ENCODE peak calls at places on chromosomes 5 and 9, in ten cellular contexts. O, J, P, Z, X, Y, U, S, V and L are unnamed samples.

GRCh38 chr5:139710370-139711066 is 62.4 kb downstream of the CXXC5 start:
- DNase-seq in J (no peak), U (peak), X (no peak), Y (no peak), S (peak), Z (peak), O (peak), V (no peak), P (no peak), L (no peak)

GRCh38 chr9:29439961-29440360 is 1866.7 kb upstream of the C9orf72 start:
- DNase-seq in S (no peak), J (no peak), V (no peak), O (no peak), U (no peak), Z (no peak), P (no peak), Y (no peak), X (no peak), L (no peak)

GRCh38 chr9:115018547-115019435 is 88.4 kb upstream of the TNFSF8 start:
- DNase-seq in S (peak), P (no peak), O (no peak), V (no peak), Y (no peak), Z (no peak), X (no peak), J (no peak), U (no peak), L (peak)

GRCh38 chr9:134335095-134335489 is 8.8 kb downstream of the RXRA start:
- DNase-seq in Y (no peak), O (no peak), U (no peak), J (no peak), V (no peak), P (no peak), Z (no peak), X (no peak), S (no peak), L (no peak)

GRCh38 chr9:124574944-124575343 is 67.7 kb upstream of the NR5A1 start:
- DNase-seq in U (no peak), V (no peak), Z (no peak), Y (no peak), X (no peak), O (no peak), J (no peak), P (peak), S (no peak), L (peak)

GRCh38 chr9:1709347-1709746 is 305.8 kb upstream of the SMARCA2 start:
- DNase-seq in P (peak), U (no peak), X (peak), Z (no peak), O (no peak), V (no peak), Y (no peak), J (no peak), S (no peak), L (no peak)

GRCh38 chr5:1511037-1511436 is 12.7 kb downstream of the LPCAT1 start:
- DNase-seq in J (peak), S (no peak), O (peak), X (no peak), P (no peak), Z (no peak), V (no peak), U (peak), Y (no peak), L (no peak)

GRCh38 chr5:36090033-36090432 is 23.4 kb upstream of the UGT3A2 start:
- DNase-seq in Z (no peak), X (peak), Y (peak), P (peak), S (peak), U (peak), V (peak), O (no peak), J (no peak), L (peak)

GRCh38 chr5:156147251-156147947 is 179.6 kb upstream of the SGCD start:
- DNase-seq in O (no peak), V (no peak), X (no peak), S (peak), Z (no peak), P (peak), J (no peak), Y (no peak), U (no peak), L (peak)

GRCh38 chr5:137176609-137177008 is 322.5 kb downstream of the SPOCK1 start:
- DNase-seq in P (no peak), S (no peak), V (no peak), O (no peak), Z (no peak), J (no peak), X (no peak), U (no peak), Y (no peak), L (no peak)

GRCh38 chr5:133753856-133754255 is 141.5 kb upstream of the FSTL4 start:
- DNase-seq in X (no peak), Y (no peak), O (no peak), S (no peak), Z (no peak), J (no peak), V (no peak), U (no peak), P (no peak), L (no peak)

GRCh38 chr5:61498121-61498520 is 166.1 kb downstream of the ZSWIM6 start:
- DNase-seq in J (no peak), P (no peak), U (no peak), O (no peak), S (no peak), V (no peak), Y (no peak), Z (no peak), X (no peak), L (no peak)

GRCh38 chr9:101455656-101456235 is 20.2 kb upstream of the ALDOB start:
- DNase-seq in Z (no peak), J (no peak), U (no peak), O (no peak), V (no peak), Y (no peak), X (no peak), S (peak), P (no peak), L (peak)

GRCh38 chr9:137169764-137170460 is at the start of gene LRRC26:
- DNase-seq in O (no peak), J (no peak), X (no peak), U (no peak), P (no peak), Y (no peak), V (no peak), Z (no peak), S (no peak), L (no peak)

GRCh38 chr5:139178582-139178917 is 19.6 kb downstream of the SIL1 start:
- DNase-seq in X (no peak), Z (no peak), Y (no peak), J (no peak), V (no peak), S (no peak), U (no peak), P (no peak), O (no peak), L (no peak)

GRCh38 chr5:149271195-149271716 is 403 bp upstream of the AFAP1L1 start:
- DNase-seq in J (peak), X (no peak), S (no peak), Y (no peak), V (no peak), U (peak), P (peak), O (peak), Z (no peak), L (no peak)

GRCh38 chr5:11785771-11786342 is 118.4 kb downstream of the CTNND2 start:
- DNase-seq in Z (no peak), O (no peak), S (no peak), J (no peak), U (no peak), Y (no peak), P (no peak), X (no peak), V (no peak), L (no peak)

GRCh38 chr5:36373527-36374086 is 71.9 kb upstream of the RANBP3L start:
- DNase-seq in O (peak), V (peak), S (peak), Z (no peak), J (no peak), X (peak), U (no peak), P (peak), Y (no peak), L (no peak)

GRCh38 chr5:107941036-107941435 is 270.3 kb upstream of the EFNA5 start:
- DNase-seq in U (no peak), Z (no peak), Y (no peak), S (no peak), P (no peak), V (no peak), J (no peak), X (no peak), O (no peak), L (no peak)

GRCh38 chr5:41695920-41696582 is 174.2 kb downstream of the OXCT1 start:
- DNase-seq in Z (no peak), Y (no peak), O (no peak), J (no peak), U (peak), S (no peak), P (peak), V (peak), X (no peak), L (no peak)

GRCh38 chr9:95507456-95508241 is 9.1 kb downstream of the PTCH1 start:
- DNase-seq in X (peak), V (peak), O (peak), P (peak), U (peak), Y (no peak), J (no peak), S (peak), Z (no peak), L (no peak)

GRCh38 chr5:29122306-29122705 is 2071.2 kb upstream of the CDH6 start:
- DNase-seq in S (no peak), P (no peak), J (no peak), V (no peak), Z (no peak), Y (no peak), O (no peak), X (no peak), U (no peak), L (no peak)

GRCh38 chr5:71873202-71873601 is 154.1 kb downstream of the CARTPT start:
- DNase-seq in U (no peak), S (no peak), J (no peak), O (no peak), V (peak), Y (no peak), Z (no peak), P (no peak), X (peak), L (no peak)

GRCh38 chr9:94791431-94791830 is 64.9 kb downstream of the AOPEP start:
- DNase-seq in Z (no peak), U (no peak), S (no peak), X (no peak), O (no peak), J (no peak), V (no peak), P (no peak), Y (no peak), L (no peak)

GRCh38 chr9:121637441-121638222 is 13.8 kb upstream of the DAB2IP start:
- DNase-seq in S (peak), J (no peak), Z (no peak), V (no peak), X (peak), U (no peak), Y (no peak), P (no peak), O (no peak), L (no peak)

GRCh38 chr5:39167141-39167972 is 52.0 kb downstream of the FYB1 start:
- DNase-seq in O (no peak), J (no peak), S (no peak), Z (no peak), Y (no peak), P (peak), X (no peak), V (no peak), U (no peak), L (no peak)

GRCh38 chr9:120383999-120384924 is 195.7 kb downstream of the CDK5RAP2 start:
- DNase-seq in Z (no peak), Y (no peak), O (no peak), V (peak), S (peak), U (no peak), X (no peak), P (no peak), J (no peak), L (no peak)

GRCh38 chr9:109986423-109987055 is 206.5 kb downstream of the PALM2AKAP2 start:
- DNase-seq in Y (no peak), O (no peak), J (no peak), U (no peak), X (no peak), S (peak), Z (no peak), P (peak), V (no peak), L (peak)

GRCh38 chr5:173923236-173924104 is 35.3 kb downstream of the CPEB4 start:
- DNase-seq in J (no peak), V (no peak), X (no peak), U (no peak), P (no peak), Z (no peak), Y (no peak), O (no peak), S (peak), L (no peak)

GRCh38 chr9:93675336-93676150 is 99.2 kb downstream of the PHF2 start:
- DNase-seq in P (no peak), V (no peak), J (no peak), U (peak), O (peak), X (no peak), Z (no peak), Y (no peak), S (no peak), L (no peak)

GRCh38 chr5:151491059-151491458 is 43.7 kb downstream of the SLC36A1 start:
- DNase-seq in S (no peak), O (no peak), Y (no peak), P (no peak), Z (no peak), J (no peak), U (no peak), X (no peak), V (no peak), L (no peak)

GRCh38 chr5:140175367-140176027 is 509 bp downstream of the CYSTM1 start:
- DNase-seq in P (peak), J (peak), U (peak), Z (peak), X (peak), Y (no peak), V (peak), S (peak), O (peak), L (no peak)

GRCh38 chr9:68877219-68877618 is 136.7 kb downstream of the PRKACG start:
- DNase-seq in J (no peak), X (no peak), S (no peak), Z (no peak), P (no peak), O (no peak), V (no peak), Y (no peak), U (no peak), L (no peak)

GRCh38 chr5:78300464-78301045 is 6.1 kb upstream of the AP3B1 start:
- DNase-seq in Y (no peak), O (no peak), Z (no peak), S (peak), P (peak), U (no peak), V (no peak), X (no peak), J (no peak), L (no peak)